ENCODE peak calls at places on chromosome 14, in nine cellular contexts. U is adrenal gland, C is heart left ventricle, H is IMR-90, M is uterus, D is gastrocnemius medialis, V is vagina, E is spleen, R is body of pancreas. X is an unnamed sample.

GRCh38 chr14:95509512-95509911 is 6.9 kb downstream of the SYNE3 start:
- DNase-seq in M (no peak), E (peak; percentile 19), H (no peak), C (no peak), U (peak; percentile 30), R (no peak), V (no peak), D (no peak), X (no peak)

GRCh38 chr14:69845787-69846186 is 33.4 kb upstream of the SMOC1 start:
- DNase-seq in D (no peak), H (peak; percentile 4), E (no peak), C (no peak), V (no peak), R (no peak), M (no peak), U (no peak), X (no peak)

GRCh38 chr14:68695326-68695768 is 97.5 kb downstream of the ZFP36L1 start:
- DNase-seq in C (no peak), E (no peak), H (peak; percentile 100), U (peak; percentile 82), D (peak; percentile 43), R (no peak), V (peak; percentile 96), M (peak; percentile 74), X (no peak)

GRCh38 chr14:77000340-77001235 is 27.9 kb downstream of the IRF2BPL start:
- DNase-seq in H (peak; percentile 79), D (peak; percentile 52), C (no peak), V (no peak), R (no peak), M (peak; percentile 60), E (no peak), U (no peak), X (no peak)

GRCh38 chr14:60161176-60162107 is 3.8 kb downstream of the DHRS7 start:
- DNase-seq in U (peak; percentile 77), M (no peak), E (no peak), D (peak; percentile 86), C (no peak), R (peak; percentile 24), V (no peak), H (peak; percentile 18), X (no peak)

GRCh38 chr14:51846631-51847488 is 13.6 kb upstream of the GNG2 start:
- DNase-seq in C (peak; percentile 70), U (peak; percentile 43), R (peak; percentile 25), M (no peak), D (no peak), H (peak; percentile 53), E (peak; percentile 93), V (no peak), X (no peak)

GRCh38 chr14:35369701-35370191 is 34.8 kb downstream of the NFKBIA start:
- DNase-seq in U (no peak), M (no peak), C (no peak), V (no peak), E (peak; percentile 80), R (no peak), H (no peak), D (no peak), X (no peak)

GRCh38 chr14:33165144-33165925 is 226.7 kb downstream of the NPAS3 start:
- DNase-seq in U (no peak), E (no peak), V (no peak), R (no peak), C (no peak), M (no peak), D (no peak), H (no peak), X (no peak)

GRCh38 chr14:94110552-94111181 is at the start of gene IFI27:
- DNase-seq in C (no peak), D (no peak), M (peak; percentile 53), H (peak; percentile 41), R (no peak), V (peak; percentile 88), U (peak; percentile 90), E (no peak), X (peak; percentile 40)

GRCh38 chr14:59229653-59230406 is 41.4 kb downstream of the DAAM1 start:
- DNase-seq in R (no peak), H (no peak), E (no peak), D (no peak), U (no peak), M (no peak), V (no peak), C (no peak), X (no peak)

GRCh38 chr14:100764716-100765115 is 38.0 kb downstream of the DLK1 start:
- DNase-seq in V (no peak), R (no peak), D (no peak), C (no peak), M (no peak), H (no peak), U (no peak), E (no peak), X (no peak)

GRCh38 chr14:100827140-100827517 is 1.2 kb downstream of the MEG3 start:
- DNase-seq in C (no peak), E (no peak), D (no peak), H (peak; percentile 16), U (no peak), M (no peak), V (no peak), R (no peak), X (no peak)

GRCh38 chr14:52895000-52895399 is 55.9 kb downstream of the FERMT2 start:
- DNase-seq in E (no peak), C (no peak), D (no peak), M (no peak), V (no peak), U (no peak), R (no peak), H (peak; percentile 66), X (no peak)

GRCh38 chr14:99745307-99745951 is 47.8 kb upstream of the EML1 start:
- DNase-seq in C (peak; percentile 8), H (peak; percentile 93), M (no peak), D (no peak), U (no peak), R (no peak), E (no peak), V (no peak), X (no peak)

GRCh38 chr14:39266871-39267591 is 33.3 kb downstream of the MIA2 start:
- DNase-seq in V (no peak), D (peak; percentile 71), C (peak; percentile 91), U (peak; percentile 83), R (peak; percentile 81), E (peak; percentile 97), M (peak; percentile 80), H (peak; percentile 81), X (peak; percentile 65)

GRCh38 chr14:74661726-74662450 is 49.9 kb upstream of the LTBP2 start:
- DNase-seq in V (peak; percentile 95), H (no peak), D (peak; percentile 79), R (peak; percentile 23), U (no peak), C (no peak), M (peak; percentile 50), E (no peak), X (no peak)

GRCh38 chr14:104661086-104661485 is 28.3 kb upstream of the INF2 start:
- DNase-seq in D (no peak), R (no peak), V (no peak), C (no peak), M (no peak), U (no peak), H (no peak), E (no peak), X (no peak)

GRCh38 chr14:104658325-104658712 is 31.1 kb upstream of the INF2 start:
- DNase-seq in M (no peak), E (peak; percentile 82), C (no peak), D (no peak), V (no peak), R (no peak), H (no peak), U (no peak), X (no peak)

GRCh38 chr14:104660597-104660996 is 28.8 kb upstream of the INF2 start:
- DNase-seq in V (no peak), E (peak; percentile 93), D (no peak), M (no peak), U (no peak), H (no peak), R (no peak), C (no peak), X (no peak)

GRCh38 chr14:104659146-104659545 is 30.3 kb upstream of the INF2 start:
- DNase-seq in H (no peak), C (no peak), E (peak; percentile 76), V (no peak), D (no peak), R (no peak), M (no peak), U (no peak), X (no peak)

GRCh38 chr14:104659764-104660523 is 29.5 kb upstream of the INF2 start:
- DNase-seq in E (peak; percentile 84), R (no peak), H (peak; percentile 18), V (no peak), C (no peak), D (no peak), U (no peak), M (no peak), X (no peak)
- H3K27me3 ChIP-seq in E (no peaks in the 10 kb centered on the region), R (no peaks in the 10 kb centered on the region), H (peaks cover 15% of the 10 kb centered on the region), V (no peaks in the 10 kb centered on the region), C (no peaks in the 10 kb centered on the region), D (peaks cover 13% of the 10 kb centered on the region), U (peaks cover 7% of the 10 kb centered on the region), M (no peaks in the 10 kb centered on the region), X (no peaks in the 10 kb centered on the region)

DNA sequence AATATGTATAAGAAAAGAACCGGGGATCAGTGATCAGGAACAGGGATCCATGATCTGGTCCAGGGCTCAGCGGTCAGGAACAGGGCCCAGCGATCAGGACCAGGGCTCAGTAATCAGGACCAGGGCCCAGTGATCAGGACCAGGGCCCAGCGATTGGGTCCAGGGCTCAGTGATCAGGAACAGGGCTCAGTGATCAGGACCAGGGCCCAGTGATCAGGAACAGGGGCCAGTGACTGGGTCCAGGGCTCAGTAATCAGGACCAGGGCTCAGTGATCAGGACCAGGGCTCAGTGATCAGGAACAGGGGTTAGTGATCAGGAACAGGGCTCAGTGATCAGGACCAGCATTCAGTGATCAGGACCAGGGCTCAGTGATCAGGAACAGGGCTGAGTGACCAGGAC is 56.3 kb downstream of the TMEM121 start:
- DNase-seq in H (peak; percentile 15), V (peak; percentile 91), D (no peak), R (no peak), C (peak; percentile 33), U (no peak), M (no peak), E (peak; percentile 78), X (no peak)
- TF ChIP-seq POLR2A in H (no peak), V (no peak), D (no peak), R (no peak), C (no peak), U (no peak), M (no peak), E (no peak), X (no peak)

DNA sequence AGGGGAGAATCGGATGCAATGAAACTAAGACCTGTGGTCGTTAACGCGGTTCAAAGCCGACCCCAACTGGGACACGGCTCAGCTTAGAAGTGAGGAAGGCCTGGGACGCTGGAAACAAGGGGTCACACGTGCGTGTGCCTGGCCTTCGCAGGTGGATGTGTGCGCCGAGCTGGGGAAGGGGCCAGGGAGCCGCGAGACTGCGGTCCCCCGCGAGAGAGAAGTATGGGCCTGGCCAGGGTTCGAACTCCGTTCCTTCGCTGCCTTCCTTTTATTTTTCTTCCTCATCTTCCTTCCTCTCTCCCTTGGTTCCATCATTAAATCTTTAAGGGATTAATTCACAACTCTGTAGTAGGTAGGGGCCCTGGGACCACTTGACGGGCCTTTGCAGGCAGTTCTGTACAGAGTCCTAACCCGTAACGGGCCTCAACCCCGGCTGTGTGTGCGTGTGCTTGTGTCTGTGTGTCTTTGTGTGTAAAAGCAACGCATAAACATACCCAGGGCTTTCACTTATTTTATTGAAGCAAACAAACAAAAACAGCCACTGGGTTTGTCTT is 3.6 kb downstream of the TTC6 start:
- DNase-seq in V (no peak), C (no peak), H (no peak), D (no peak), M (no peak), R (no peak), U (no peak), E (no peak), X (no peak)
- H3K27me3 ChIP-seq in V (peaks cover 47% of the 10 kb centered on the region), C (peaks cover 92% of the 10 kb centered on the region), H (peaks cover 86% of the 10 kb centered on the region), D (peaks cover 97% of the 10 kb centered on the region), M (peaks cover 18% of the 10 kb centered on the region), R (peaks cover 61% of the 10 kb centered on the region), U (peaks cover 87% of the 10 kb centered on the region), E (peaks cover 5% of the 10 kb centered on the region), X (peaks cover 94% of the 10 kb centered on the region)

GRCh38 chr14:103711516-103712431 is 3.5 kb downstream of the XRCC3 start:
- DNase-seq in M (peak; percentile 47), C (no peak), V (no peak), H (no peak), E (peak; percentile 92), R (peak; percentile 67), D (no peak), U (peak; percentile 58), X (peak; percentile 75)
- TF ChIP-seq POLR2A in M (no peak), C (no peak), V (no peak), H (no peak), E (no peak), R (no peak), D (no peak), U (no peak), X (no peak)